ENCODE peak calls at places on chromosome 14, in ten cellular contexts. N is spleen, M is K562, E is GM12891, G is stomach, C is transverse colon, U is HepG2, Z is H1, Y is endothelial cell of umbilical vein, L is prostate gland. K is an unnamed sample.

GRCh38 chr14:81269100-81269978 is 48.6 kb upstream of the GTF2A1 start:
- DNase-seq in N (no peak), M (peak), E (peak), G (no peak), C (no peak), U (peak), Z (no peak), Y (peak), L (peak), K (peak)

GRCh38 chr14:103361868-103362267 is 23.3 kb upstream of the MARK3 start:
- DNase-seq in N (no peak), M (peak), E (no peak), G (no peak), C (no peak), U (peak), Z (no peak), Y (peak), L (no peak), K (no peak)

GRCh38 chr14:30211326-30211725 is 283.7 kb upstream of the PRKD1 start:
- DNase-seq in N (no peak), M (no peak), E (no peak), G (no peak), C (no peak), U (no peak), Z (no peak), Y (no peak), L (no peak), K (no peak)

GRCh38 chr14:101005447-101005846 is 101.9 kb upstream of the RTL1 start:
- DNase-seq in N (peak), M (no peak), E (no peak), G (no peak), C (peak), U (no peak), Z (no peak), Y (no peak), L (no peak), K (no peak)

GRCh38 chr14:97036096-97036852 is 239.1 kb downstream of the VRK1 start:
- DNase-seq in N (no peak), M (no peak), E (no peak), G (no peak), C (no peak), U (no peak), Z (no peak), Y (no peak), L (no peak), K (no peak)

GRCh38 chr14:63910593-63911363 is 58.0 kb downstream of the SYNE2 start:
- DNase-seq in N (no peak), M (no peak), E (no peak), G (no peak), C (no peak), U (no peak), Z (no peak), Y (no peak), L (no peak), K (no peak)

GRCh38 chr14:103337794-103338193 is 3.8 kb downstream of the EIF5 start:
- DNase-seq in N (no peak), M (no peak), E (no peak), G (no peak), C (no peak), U (no peak), Z (no peak), Y (no peak), L (no peak), K (no peak)

GRCh38 chr14:101480747-101481530 is 80.4 kb upstream of the DIO3 start:
- DNase-seq in N (peak), M (no peak), E (no peak), G (peak), C (peak), U (peak), Z (no peak), Y (no peak), L (no peak), K (no peak)

GRCh38 chr14:96027356-96028335 is 11.5 kb upstream of the C14orf132 start:
- DNase-seq in N (no peak), M (no peak), E (no peak), G (no peak), C (no peak), U (no peak), Z (no peak), Y (no peak), L (no peak), K (no peak)

GRCh38 chr14:61537567-61538463 is 157.5 kb upstream of the HIF1A start:
- DNase-seq in N (no peak), M (no peak), E (no peak), G (peak), C (peak), U (peak), Z (peak), Y (peak), L (peak), K (no peak)

GRCh38 chr14:63388766-63389431 is 70.2 kb upstream of the GPHB5 start:
- DNase-seq in N (peak), M (peak), E (peak), G (peak), C (peak), U (peak), Z (peak), Y (peak), L (peak), K (no peak)

GRCh38 chr14:97143011-97143410 is 345.8 kb downstream of the VRK1 start:
- DNase-seq in N (no peak), M (no peak), E (no peak), G (no peak), C (no peak), U (no peak), Z (no peak), Y (no peak), L (no peak), K (no peak)

GRCh38 chr14:74571901-74572828 is 39.9 kb downstream of the LTBP2 start:
- DNase-seq in N (peak), M (no peak), E (no peak), G (no peak), C (peak), U (peak), Z (no peak), Y (peak), L (no peak), K (no peak)

GRCh38 chr14:105448706-105449111 is 25.9 kb upstream of the CRIP2 start:
- DNase-seq in N (peak), M (peak), E (peak), G (peak), C (peak), U (peak), Z (peak), Y (peak), L (peak), K (peak)

GRCh38 chr14:105900398-105901160 is 374.2 kb downstream of the TMEM121 start:
- DNase-seq in N (no peak), M (no peak), E (no peak), G (no peak), C (no peak), U (no peak), Z (no peak), Y (no peak), L (no peak), K (no peak)

DNA sequence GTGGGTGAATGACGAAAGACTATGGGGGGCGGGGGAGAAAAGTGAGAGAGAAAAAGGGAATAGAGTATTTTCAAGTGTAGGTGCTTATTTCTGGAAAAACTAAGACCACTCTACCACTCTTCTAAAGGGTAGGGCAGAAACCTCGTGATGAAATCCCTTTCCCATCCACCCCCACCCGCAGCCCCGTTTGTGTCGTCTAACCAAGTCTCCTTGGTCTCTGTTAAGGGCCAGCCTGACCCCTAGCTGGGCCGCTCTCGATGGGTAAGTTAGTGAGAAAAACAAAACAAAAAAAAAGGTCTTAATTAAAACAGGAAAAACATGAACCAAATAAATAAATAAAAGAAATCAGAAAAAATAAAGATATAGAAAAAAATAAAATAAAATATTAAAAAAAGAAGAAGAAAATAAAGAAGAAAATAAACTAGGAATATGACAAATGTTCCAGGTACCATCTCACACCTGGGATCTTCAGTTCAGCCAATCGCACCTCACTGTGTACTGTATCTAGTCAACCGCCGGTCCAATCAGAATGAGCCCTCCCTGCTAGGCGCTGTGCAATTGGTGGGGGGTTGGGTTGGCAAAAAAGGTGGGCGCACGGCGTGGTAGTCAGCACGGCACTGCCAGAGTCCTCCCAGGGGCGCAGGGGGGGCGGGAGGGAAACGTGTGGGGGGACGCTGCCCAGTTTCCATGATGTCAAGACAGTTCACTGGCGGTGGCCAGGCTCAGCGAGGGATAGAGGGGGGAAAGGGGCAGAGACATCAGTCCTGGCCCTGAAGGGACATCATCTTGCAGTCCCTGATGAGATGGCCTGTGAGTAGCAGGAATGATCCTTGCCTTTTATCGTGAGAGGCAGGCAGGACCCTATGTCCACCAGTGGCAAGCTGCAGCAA is 9.8 kb upstream of the CDH24 start:
- DNase-seq in N (no peak), M (no peak), E (no peak), G (no peak), C (no peak), U (no peak), Z (no peak), Y (no peak), L (no peak), K (no peak)
- TF ChIP-seq POLR2AphosphoS5 in N (no peak), M (no peak), E (no peak), G (no peak), C (no peak), U (no peak), Z (peak), Y (no peak), L (no peak), K (no peak)

DNA sequence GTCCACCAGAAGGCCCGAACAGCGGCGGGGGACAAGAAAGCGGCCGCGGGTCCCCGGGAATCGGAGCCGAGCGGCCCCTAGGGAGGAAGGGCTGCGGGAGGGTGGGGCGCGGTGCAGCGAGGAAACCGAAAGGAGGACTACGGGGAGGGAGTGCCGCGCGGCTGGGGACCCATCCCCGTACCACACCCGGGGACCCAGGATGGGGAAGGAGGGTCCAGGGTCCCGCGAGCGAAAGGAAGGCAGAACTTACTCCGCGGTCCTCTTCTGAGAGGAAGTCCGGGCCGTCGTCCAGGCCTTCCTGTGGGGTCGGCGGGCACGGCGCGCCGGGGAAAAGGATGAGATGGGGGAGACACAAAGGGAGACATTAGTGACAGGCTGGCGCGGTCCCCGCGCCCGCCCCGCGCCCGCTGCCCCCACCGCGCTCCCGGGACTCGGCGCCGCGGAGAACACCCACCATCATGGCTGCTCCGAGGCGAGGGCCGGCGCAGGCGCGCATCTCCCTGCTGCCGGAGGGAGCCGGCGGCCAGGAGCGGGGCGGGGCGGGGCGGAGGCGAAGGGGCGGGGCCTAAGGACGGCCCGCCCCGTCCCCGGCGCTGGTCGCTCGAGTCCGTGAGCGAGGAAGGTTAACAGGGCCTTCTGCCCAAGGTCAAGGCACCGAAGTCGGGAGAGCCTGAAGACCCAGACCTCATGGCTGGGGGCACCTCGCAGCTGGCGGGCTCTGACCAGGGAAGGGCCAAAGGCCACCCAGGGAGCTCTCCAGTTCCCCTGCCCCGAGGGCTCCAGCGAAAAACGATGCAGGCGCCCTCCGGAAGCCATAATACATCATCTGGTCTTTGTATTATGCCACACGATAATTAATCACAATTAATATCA is at the start of gene SNX6:
- DNase-seq in N (peak), M (peak), E (peak), G (peak), C (peak), U (peak), Z (peak), Y (peak), L (peak), K (peak)
- TF ChIP-seq POLR2A in N (peak), M (peak), E (no peak), G (no peak), C (peak), U (peak), Z (peak), Y (peak), L (peak), K (peak)

GRCh38 chr14:24315807-24316596 is 4.7 kb downstream of the LTB4R start:
- DNase-seq in N (peak), M (peak), E (no peak), G (peak), C (peak), U (peak), Z (no peak), Y (peak), L (no peak), K (no peak)

GRCh38 chr14:24315243-24315806 is 4.0 kb downstream of the LTB4R start:
- DNase-seq in N (no peak), M (no peak), E (no peak), G (no peak), C (no peak), U (peak), Z (no peak), Y (no peak), L (no peak), K (no peak)

GRCh38 chr14:24312736-24313507 is 1.6 kb downstream of the LTB4R start:
- DNase-seq in N (peak), M (peak), E (no peak), G (no peak), C (peak), U (no peak), Z (no peak), Y (peak), L (no peak), K (no peak)

GRCh38 chr14:24313912-24314311 is 2.6 kb downstream of the LTB4R start:
- DNase-seq in N (peak), M (no peak), E (no peak), G (no peak), C (no peak), U (no peak), Z (no peak), Y (no peak), L (no peak), K (no peak)

DNA sequence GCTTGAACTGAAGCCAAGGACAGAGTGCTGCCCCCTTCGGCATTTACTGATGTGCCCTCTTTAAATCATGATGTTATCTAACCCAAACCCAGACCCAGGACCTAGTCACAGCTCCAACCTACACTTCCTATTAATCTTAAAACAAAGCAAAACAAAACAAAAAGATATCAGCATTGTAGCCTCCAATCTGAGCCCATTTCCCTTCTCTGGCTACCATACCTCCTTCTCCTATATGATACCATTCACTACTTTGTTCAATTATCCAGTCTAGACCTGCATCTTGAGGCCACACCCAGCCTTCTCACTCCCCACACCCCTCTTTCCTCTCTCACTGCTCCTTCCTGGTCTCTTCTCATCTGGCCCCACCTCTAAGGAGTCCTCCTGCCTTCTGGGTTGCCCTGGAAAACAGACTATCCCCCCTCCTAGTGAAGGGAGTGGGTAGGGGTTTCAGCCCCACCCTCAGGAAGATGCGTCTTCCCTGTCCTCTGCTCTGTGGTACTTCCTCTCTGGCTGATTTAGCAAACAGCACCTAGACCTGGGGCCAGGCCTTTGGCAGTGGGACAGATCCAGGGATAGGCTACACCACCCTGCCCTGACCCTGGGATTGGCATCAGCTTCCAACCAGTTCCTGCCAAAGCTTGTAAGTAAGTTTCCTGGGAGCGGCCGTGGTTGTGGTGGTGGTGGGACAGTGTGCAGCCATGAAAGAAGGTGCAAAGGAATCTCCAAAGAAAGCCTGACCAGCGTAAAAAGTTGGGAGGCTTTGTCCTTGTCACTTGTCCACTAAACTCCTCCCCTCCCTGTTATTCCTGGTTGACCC is 3.3 kb downstream of the LTB4R start:
- DNase-seq in N (no peak), M (no peak), E (no peak), G (no peak), C (no peak), U (no peak), Z (no peak), Y (no peak), L (no peak), K (no peak)
- TF ChIP-seq POLR2AphosphoS5 in N (no peak), M (no peak), E (no peak), G (no peak), C (no peak), U (no peak), Z (no peak), Y (no peak), L (no peak), K (no peak)

DNA sequence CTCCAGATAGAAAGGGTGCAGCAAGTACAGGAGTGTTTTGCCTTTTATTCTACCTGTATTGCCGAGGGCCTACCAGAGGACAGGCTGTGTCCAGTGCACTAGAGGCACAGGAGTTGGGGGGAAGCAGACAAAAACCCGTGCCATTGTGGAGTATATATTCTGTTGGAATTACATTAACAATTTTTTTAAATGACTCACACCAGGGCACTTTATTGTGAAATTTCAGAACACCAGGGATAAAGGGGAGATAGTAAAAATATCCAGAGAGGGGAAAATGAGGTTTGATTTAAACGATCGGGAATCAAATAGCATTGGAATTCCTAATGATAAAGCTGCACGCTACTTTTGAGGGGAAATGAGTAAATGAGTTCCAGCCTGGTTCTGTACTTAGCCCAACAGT is 123.2 kb downstream of the PELI2 start:
- DNase-seq in N (no peak), M (no peak), E (no peak), G (no peak), C (no peak), U (no peak), Z (no peak), Y (no peak), L (no peak), K (no peak)
- TF ChIP-seq POLR2A in N (no peak), M (no peak), E (no peak), G (no peak), C (no peak), U (no peak), Z (no peak), Y (no peak), L (no peak), K (no peak)

DNA sequence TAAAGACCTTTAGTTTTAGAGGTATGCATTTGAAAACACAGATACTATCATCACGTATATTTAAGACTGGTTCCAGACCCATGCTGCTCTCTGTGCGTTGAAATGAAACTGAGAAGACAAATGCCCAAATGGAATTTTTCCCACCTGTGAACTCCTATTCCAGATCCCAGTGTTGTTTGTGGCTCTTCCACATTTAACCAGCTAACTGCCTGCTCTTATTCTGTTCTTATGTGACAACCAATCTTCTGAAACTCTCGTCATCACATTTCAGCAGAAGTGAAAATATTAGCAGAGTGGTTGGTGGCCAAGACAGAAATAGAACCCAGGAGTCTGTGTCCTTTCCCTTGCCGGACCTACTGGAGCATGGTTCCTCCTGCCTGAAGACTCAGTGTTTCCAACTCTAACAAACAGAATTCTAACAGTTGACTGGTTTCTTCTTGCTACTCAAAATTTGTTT is 460.2 kb downstream of the RAD51B start:
- DNase-seq in N (peak), M (no peak), E (no peak), G (no peak), C (no peak), U (no peak), Z (no peak), Y (no peak), L (no peak), K (no peak)
- TF ChIP-seq POLR2AphosphoS5 in N (no peak), M (no peak), E (peak), G (no peak), C (no peak), U (no peak), Z (no peak), Y (no peak), L (no peak), K (peak)

K was measured in GM12892.